ENCODE peak calls at places on chromosome 6, in four cellular contexts. One of them, this sample, is unnamed.

GRCh38 chr6:118963003-118963402 is 28.0 kb upstream of the MCM9 start:
- DNase-seq in stimulated activated CD4-positive, alpha-beta T cell treated with anti-CD3 and anti-CD28 coated beads, Interleukin-1b, Interleukin-23, amount 100 ng/mL, for 1 hour: no peak
- DNase-seq in NCI-H460: no peak
- DNase-seq in A172: no peak
- DNase-seq in this sample: peak

GRCh38 chr6:34414999-34415858 is 10.6 kb downstream of the RPS10 start:
- DNase-seq in stimulated activated CD4-positive, alpha-beta T cell treated with anti-CD3 and anti-CD28 coated beads, Interleukin-1b, Interleukin-23, amount 100 ng/mL, for 1 hour: no peak
- DNase-seq in NCI-H460: peak
- DNase-seq in A172: peak
- DNase-seq in this sample: peak

GRCh38 chr6:134593442-134593841 is 275.5 kb upstream of the SGK1 start:
- DNase-seq in stimulated activated CD4-positive, alpha-beta T cell treated with anti-CD3 and anti-CD28 coated beads, Interleukin-1b, Interleukin-23, amount 100 ng/mL, for 1 hour: no peak
- DNase-seq in NCI-H460: no peak
- DNase-seq in A172: no peak
- DNase-seq in this sample: no peak

GRCh38 chr6:53573299-53573698 is 28.4 kb upstream of the GCLC start:
- DNase-seq in stimulated activated CD4-positive, alpha-beta T cell treated with anti-CD3 and anti-CD28 coated beads, Interleukin-1b, Interleukin-23, amount 100 ng/mL, for 1 hour: no peak
- DNase-seq in NCI-H460: no peak
- DNase-seq in A172: no peak
- DNase-seq in this sample: no peak

GRCh38 chr6:72649032-72649984 is 27.4 kb downstream of the KCNQ5 start:
- DNase-seq in stimulated activated CD4-positive, alpha-beta T cell treated with anti-CD3 and anti-CD28 coated beads, Interleukin-1b, Interleukin-23, amount 100 ng/mL, for 1 hour: no peak
- DNase-seq in NCI-H460: peak
- DNase-seq in A172: peak
- DNase-seq in this sample: peak

GRCh38 chr6:134177236-134177635 is 124.8 kb upstream of the SLC2A12 start:
- DNase-seq in stimulated activated CD4-positive, alpha-beta T cell treated with anti-CD3 and anti-CD28 coated beads, Interleukin-1b, Interleukin-23, amount 100 ng/mL, for 1 hour: no peak
- DNase-seq in NCI-H460: no peak
- DNase-seq in A172: no peak
- DNase-seq in this sample: no peak

GRCh38 chr6:116945809-116946208 is 68.8 kb downstream of the RFX6 start:
- DNase-seq in stimulated activated CD4-positive, alpha-beta T cell treated with anti-CD3 and anti-CD28 coated beads, Interleukin-1b, Interleukin-23, amount 100 ng/mL, for 1 hour: no peak
- DNase-seq in NCI-H460: no peak
- DNase-seq in A172: peak
- DNase-seq in this sample: no peak

GRCh38 chr6:145623231-145623630 is 112.1 kb downstream of the EPM2A start:
- DNase-seq in stimulated activated CD4-positive, alpha-beta T cell treated with anti-CD3 and anti-CD28 coated beads, Interleukin-1b, Interleukin-23, amount 100 ng/mL, for 1 hour: no peak
- DNase-seq in NCI-H460: no peak
- DNase-seq in A172: no peak
- DNase-seq in this sample: no peak

GRCh38 chr6:122530440-122531046 is 58.9 kb upstream of the SERINC1 start:
- DNase-seq in stimulated activated CD4-positive, alpha-beta T cell treated with anti-CD3 and anti-CD28 coated beads, Interleukin-1b, Interleukin-23, amount 100 ng/mL, for 1 hour: peak
- DNase-seq in NCI-H460: peak
- DNase-seq in A172: peak
- DNase-seq in this sample: peak

GRCh38 chr6:161091151-161091550 is 99.6 kb downstream of the MAP3K4 start:
- DNase-seq in stimulated activated CD4-positive, alpha-beta T cell treated with anti-CD3 and anti-CD28 coated beads, Interleukin-1b, Interleukin-23, amount 100 ng/mL, for 1 hour: no peak
- DNase-seq in NCI-H460: no peak
- DNase-seq in A172: no peak
- DNase-seq in this sample: no peak

GRCh38 chr6:6905961-6906518 is 201.7 kb upstream of the RREB1 start:
- DNase-seq in stimulated activated CD4-positive, alpha-beta T cell treated with anti-CD3 and anti-CD28 coated beads, Interleukin-1b, Interleukin-23, amount 100 ng/mL, for 1 hour: no peak
- DNase-seq in NCI-H460: no peak
- DNase-seq in A172: no peak
- DNase-seq in this sample: no peak

GRCh38 chr6:71513036-71513435 is 224.4 kb downstream of the OGFRL1 start:
- DNase-seq in stimulated activated CD4-positive, alpha-beta T cell treated with anti-CD3 and anti-CD28 coated beads, Interleukin-1b, Interleukin-23, amount 100 ng/mL, for 1 hour: no peak
- DNase-seq in NCI-H460: no peak
- DNase-seq in A172: no peak
- DNase-seq in this sample: no peak

GRCh38 chr6:54874349-54875048 is 27.9 kb downstream of the FAM83B start:
- DNase-seq in stimulated activated CD4-positive, alpha-beta T cell treated with anti-CD3 and anti-CD28 coated beads, Interleukin-1b, Interleukin-23, amount 100 ng/mL, for 1 hour: no peak
- DNase-seq in NCI-H460: no peak
- DNase-seq in A172: no peak
- DNase-seq in this sample: no peak

GRCh38 chr6:25332671-25333071 is 53.5 kb downstream of the CARMIL1 start:
- DNase-seq in stimulated activated CD4-positive, alpha-beta T cell treated with anti-CD3 and anti-CD28 coated beads, Interleukin-1b, Interleukin-23, amount 100 ng/mL, for 1 hour: no peak
- DNase-seq in NCI-H460: no peak
- DNase-seq in A172: no peak
- DNase-seq in this sample: no peak

GRCh38 chr6:160487116-160487515 is 138.9 kb downstream of the SLC22A3 start:
- DNase-seq in stimulated activated CD4-positive, alpha-beta T cell treated with anti-CD3 and anti-CD28 coated beads, Interleukin-1b, Interleukin-23, amount 100 ng/mL, for 1 hour: no peak
- DNase-seq in NCI-H460: no peak
- DNase-seq in A172: no peak
- DNase-seq in this sample: no peak

GRCh38 chr6:79421707-79422484 is 115.3 kb downstream of the LCA5 start:
- DNase-seq in stimulated activated CD4-positive, alpha-beta T cell treated with anti-CD3 and anti-CD28 coated beads, Interleukin-1b, Interleukin-23, amount 100 ng/mL, for 1 hour: no peak
- DNase-seq in NCI-H460: peak
- DNase-seq in A172: peak
- DNase-seq in this sample: peak

GRCh38 chr6:107652526-107653182 is 162.7 kb downstream of the SOBP start:
- DNase-seq in stimulated activated CD4-positive, alpha-beta T cell treated with anti-CD3 and anti-CD28 coated beads, Interleukin-1b, Interleukin-23, amount 100 ng/mL, for 1 hour: no peak
- DNase-seq in NCI-H460: no peak
- DNase-seq in A172: peak
- DNase-seq in this sample: peak

GRCh38 chr6:41734666-41735426 is 562 bp downstream of the TFEB start:
- DNase-seq in stimulated activated CD4-positive, alpha-beta T cell treated with anti-CD3 and anti-CD28 coated beads, Interleukin-1b, Interleukin-23, amount 100 ng/mL, for 1 hour: peak
- DNase-seq in NCI-H460: no peak
- DNase-seq in A172: peak
- DNase-seq in this sample: peak

GRCh38 chr6:83824388-83824801 is 28.8 kb upstream of the RIPPLY2 start:
- DNase-seq in stimulated activated CD4-positive, alpha-beta T cell treated with anti-CD3 and anti-CD28 coated beads, Interleukin-1b, Interleukin-23, amount 100 ng/mL, for 1 hour: no peak
- DNase-seq in NCI-H460: peak
- DNase-seq in A172: peak
- DNase-seq in this sample: peak

GRCh38 chr6:22152871-22153270 is 144.0 kb downstream of the PRL start:
- DNase-seq in stimulated activated CD4-positive, alpha-beta T cell treated with anti-CD3 and anti-CD28 coated beads, Interleukin-1b, Interleukin-23, amount 100 ng/mL, for 1 hour: no peak
- DNase-seq in NCI-H460: no peak
- DNase-seq in A172: no peak
- DNase-seq in this sample: no peak

GRCh38 chr6:167541544-167541943 is 216.7 kb downstream of the TTLL2 start:
- DNase-seq in stimulated activated CD4-positive, alpha-beta T cell treated with anti-CD3 and anti-CD28 coated beads, Interleukin-1b, Interleukin-23, amount 100 ng/mL, for 1 hour: no peak
- DNase-seq in NCI-H460: no peak
- DNase-seq in A172: no peak
- DNase-seq in this sample: no peak

GRCh38 chr6:131398176-131398575 is 174.8 kb upstream of the ARG1 start:
- DNase-seq in stimulated activated CD4-positive, alpha-beta T cell treated with anti-CD3 and anti-CD28 coated beads, Interleukin-1b, Interleukin-23, amount 100 ng/mL, for 1 hour: no peak
- DNase-seq in NCI-H460: no peak
- DNase-seq in A172: no peak
- DNase-seq in this sample: no peak

GRCh38 chr6:79377830-79378460 is 143.5 kb upstream of the HMGN3 start:
- DNase-seq in stimulated activated CD4-positive, alpha-beta T cell treated with anti-CD3 and anti-CD28 coated beads, Interleukin-1b, Interleukin-23, amount 100 ng/mL, for 1 hour: no peak
- DNase-seq in NCI-H460: no peak
- DNase-seq in A172: no peak
- DNase-seq in this sample: no peak

GRCh38 chr6:163828038-163828790 is 413.7 kb downstream of the QKI start:
- DNase-seq in stimulated activated CD4-positive, alpha-beta T cell treated with anti-CD3 and anti-CD28 coated beads, Interleukin-1b, Interleukin-23, amount 100 ng/mL, for 1 hour: no peak
- DNase-seq in NCI-H460: no peak
- DNase-seq in A172: no peak
- DNase-seq in this sample: no peak

GRCh38 chr6:147970970-147971369 is 371.7 kb upstream of the SASH1 start:
- DNase-seq in stimulated activated CD4-positive, alpha-beta T cell treated with anti-CD3 and anti-CD28 coated beads, Interleukin-1b, Interleukin-23, amount 100 ng/mL, for 1 hour: no peak
- DNase-seq in NCI-H460: peak
- DNase-seq in A172: no peak
- DNase-seq in this sample: no peak

GRCh38 chr6:108944707-108945685 is 96.8 kb downstream of the ARMC2 start:
- DNase-seq in stimulated activated CD4-positive, alpha-beta T cell treated with anti-CD3 and anti-CD28 coated beads, Interleukin-1b, Interleukin-23, amount 100 ng/mL, for 1 hour: no peak
- DNase-seq in NCI-H460: no peak
- DNase-seq in A172: no peak
- DNase-seq in this sample: peak

GRCh38 chr6:169034523-169035167 is 219.0 kb downstream of the THBS2 start:
- DNase-seq in stimulated activated CD4-positive, alpha-beta T cell treated with anti-CD3 and anti-CD28 coated beads, Interleukin-1b, Interleukin-23, amount 100 ng/mL, for 1 hour: no peak
- DNase-seq in NCI-H460: no peak
- DNase-seq in A172: no peak
- DNase-seq in this sample: peak

GRCh38 chr6:169938731-169939130 is 187.3 kb downstream of the ERMARD start:
- DNase-seq in stimulated activated CD4-positive, alpha-beta T cell treated with anti-CD3 and anti-CD28 coated beads, Interleukin-1b, Interleukin-23, amount 100 ng/mL, for 1 hour: no peak
- DNase-seq in NCI-H460: no peak
- DNase-seq in A172: no peak
- DNase-seq in this sample: no peak